ENCODE peak calls at places on chromosomes 3 and 15, in four cellular contexts. Z is AML-193, Y is NCI-H510A treated with DMSO at 0.1 percent for 48 hours, C is dermis blood vessel endothelial cell. G is an unnamed sample.

GRCh38 chr3:173371848-173372487 is 25.6 kb upstream of the NLGN1 start:
- DNase-seq in C (peak), Z (peak), Y (peak), G (peak)

GRCh38 chr15:94230886-94231727 is at the start of gene MCTP2:
- DNase-seq in Y (peak), C (peak), Z (peak), G (peak)

GRCh38 chr15:68347392-68347791 is 69.8 kb downstream of the FEM1B start:
- DNase-seq in C (peak), Z (no peak), Y (no peak), G (no peak)

GRCh38 chr3:160210799-160211221 is 14.4 kb upstream of the C3orf80 start:
- DNase-seq in Z (peak), C (peak), Y (no peak), G (peak)

GRCh38 chr3:150691414-150692040 is 12.2 kb downstream of the ERICH6 start:
- DNase-seq in C (no peak), Z (no peak), Y (no peak), G (no peak)

GRCh38 chr15:37931868-37932267 is 2.6 kb upstream of the TMCO5A start:
- DNase-seq in Z (no peak), C (peak), Y (no peak), G (no peak)

GRCh38 chr15:46723308-46723707 is 994.0 kb upstream of the SEMA6D start:
- DNase-seq in C (no peak), Z (no peak), Y (no peak), G (no peak)

GRCh38 chr15:80966431-80967197 is 23.0 kb downstream of the MESD start:
- DNase-seq in Y (no peak), C (no peak), Z (no peak), G (no peak)

GRCh38 chr3:87788516-87788915 is 270.3 kb downstream of the CGGBP1 start:
- DNase-seq in Z (no peak), C (no peak), Y (no peak), G (no peak)

GRCh38 chr15:40190591-40190990 is 29.7 kb downstream of the BUB1B start:
- DNase-seq in C (peak), Y (no peak), Z (no peak), G (no peak)

GRCh38 chr15:40353697-40354096 is 2.9 kb downstream of the PHGR1 start:
- DNase-seq in Z (no peak), C (no peak), Y (peak), G (no peak)

GRCh38 chr15:62491642-62492041 is 326.6 kb upstream of the C2CD4B start:
- DNase-seq in Y (no peak), C (no peak), Z (no peak), G (no peak)

GRCh38 chr3:126870608-126871210 is 112.2 kb upstream of the PLXNA1 start:
- DNase-seq in Y (no peak), C (no peak), Z (no peak), G (no peak)

GRCh38 chr3:69671082-69671952 is 67.9 kb upstream of the MITF start:
- DNase-seq in Y (peak), C (peak), Z (peak), G (peak)

GRCh38 chr15:98483575-98484130 is 164.7 kb upstream of the IGF1R start:
- DNase-seq in Z (no peak), Y (no peak), C (no peak), G (no peak)

GRCh38 chr3:4681301-4681700 is 188.2 kb downstream of the ITPR1 start:
- DNase-seq in Z (no peak), C (no peak), Y (no peak), G (no peak)

GRCh38 chr15:66631616-66632263 is 65.9 kb upstream of the LCTL start:
- DNase-seq in C (no peak), Y (no peak), Z (no peak), G (no peak)

GRCh38 chr3:193827039-193827669 is 234.1 kb downstream of the OPA1 start:
- DNase-seq in Z (no peak), C (no peak), Y (peak), G (peak)

GRCh38 chr15:79403501-79403900 is 28.6 kb upstream of the MINAR1 start:
- DNase-seq in C (no peak), Z (no peak), Y (no peak), G (no peak)

GRCh38 chr3:19945405-19946290 is 1.2 kb upstream of the RAB5A start:
- DNase-seq in Y (peak), C (peak), Z (no peak), G (peak)

GRCh38 chr3:152321806-152322377 is 53.2 kb downstream of the MBNL1 start:
- DNase-seq in Y (no peak), C (no peak), Z (no peak), G (no peak)

GRCh38 chr3:55169608-55170010 is 241.8 kb upstream of the LRTM1 start:
- DNase-seq in Z (no peak), Y (no peak), C (no peak), G (no peak)

GRCh38 chr3:126132751-126133511 is 47.5 kb downstream of the ALDH1L1 start:
- DNase-seq in C (no peak), Y (no peak), Z (no peak), G (no peak)

GRCh38 chr3:184568918-184569829 is 7.6 kb downstream of the EPHB3 start:
- DNase-seq in C (peak), Y (peak), Z (no peak), G (peak)

GRCh38 chr3:98814799-98815450 is 51.8 kb downstream of the ST3GAL6 start:
- DNase-seq in C (peak), Y (no peak), Z (no peak), G (no peak)

GRCh38 chr15:77475898-77476297 is 55.2 kb downstream of the HMG20A start:
- DNase-seq in Y (peak), Z (no peak), C (no peak), G (peak)

GRCh38 chr3:25592510-25592968 is 72.2 kb downstream of the TOP2B start:
- DNase-seq in Z (no peak), Y (no peak), C (no peak), G (peak)